ENCODE peak calls at places on chromosome 19, in four cellular contexts. F, T, E and U are unnamed samples.

GRCh38 chr19:16327911-16328823 is 3.5 kb downstream of the KLF2 start:
- DNase-seq in F (peak), T (peak), E (peak), U (peak)

GRCh38 chr19:6276447-6276846 is 3.3 kb downstream of the MLLT1 start:
- DNase-seq in F (peak), T (peak), E (peak), U (no peak)

GRCh38 chr19:30755581-30755980 is 383.4 kb downstream of the ZNF536 start:
- DNase-seq in F (no peak), T (no peak), E (no peak), U (no peak)

GRCh38 chr19:14019100-14019499 is 8.8 kb upstream of the RLN3 start:
- DNase-seq in F (no peak), T (no peak), E (peak), U (peak)

GRCh38 chr19:19385131-19385899 is 20.2 kb upstream of the GATAD2A start:
- DNase-seq in F (peak), T (peak), E (peak), U (peak)

GRCh38 chr19:17522988-17523872 is 11.8 kb downstream of the PGLS start:
- DNase-seq in F (peak), T (no peak), E (peak), U (peak)

GRCh38 chr19:14536926-14537692 is 7.7 kb downstream of the TECR start:
- DNase-seq in F (peak), T (no peak), E (peak), U (peak)

GRCh38 chr19:3108775-3109174 is 14.6 kb downstream of the GNA11 start:
- DNase-seq in F (peak), T (peak), E (peak), U (no peak)

GRCh38 chr19:467554-467953 is 6.7 kb upstream of the SHC2 start:
- DNase-seq in F (no peak), T (no peak), E (no peak), U (no peak)

GRCh38 chr19:16200038-16200775 is 2.5 kb downstream of the AP1M1 start:
- DNase-seq in F (no peak), T (peak), E (no peak), U (no peak)

GRCh38 chr19:33431986-33432385 is 58.5 kb downstream of the CEBPG start:
- DNase-seq in F (no peak), T (no peak), E (peak), U (peak)

GRCh38 chr19:37519890-37520289 is 13.2 kb downstream of the ZNF793 start:
- DNase-seq in F (no peak), T (peak), E (no peak), U (no peak)

GRCh38 chr19:2197270-2197669 is 33.5 kb downstream of the DOT1L start:
- DNase-seq in F (no peak), T (no peak), E (no peak), U (no peak)

GRCh38 chr19:39409886-39410619 is 2.4 kb upstream of the PLEKHG2 start:
- DNase-seq in F (peak), T (no peak), E (peak), U (peak)

GRCh38 chr19:19368087-19368486 is 37.4 kb upstream of the GATAD2A start:
- DNase-seq in F (no peak), T (no peak), E (no peak), U (peak)

GRCh38 chr19:31276831-31277230 is 72.4 kb downstream of the TSHZ3 start:
- DNase-seq in F (no peak), T (no peak), E (peak), U (peak)

DNA sequence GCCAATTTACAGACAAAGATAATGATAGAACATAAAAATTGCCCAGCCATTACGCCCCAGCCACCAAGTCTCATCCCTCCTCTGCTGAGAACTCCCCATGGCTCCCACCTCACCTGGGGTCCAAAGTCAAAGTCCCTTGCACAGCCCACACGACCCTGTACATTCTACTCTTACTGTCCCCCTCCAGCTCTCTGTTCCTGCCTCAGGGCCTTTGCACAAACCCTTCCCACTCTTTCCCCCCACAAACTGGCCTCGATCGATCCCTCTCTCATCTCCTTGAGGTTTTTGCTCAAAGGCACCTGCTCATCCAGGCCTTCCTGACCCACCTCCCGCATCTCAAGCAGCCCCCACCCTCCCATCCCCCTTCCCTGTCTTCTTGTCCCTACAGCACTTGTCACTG is 1.3 kb downstream of the DOCK6 start:
- DNase-seq in F (no peak), T (no peak), E (no peak), U (no peak)
- H3K4me3 ChIP-seq in F (no peak), T (no peak), E (no peak), U (no peak)

DNA sequence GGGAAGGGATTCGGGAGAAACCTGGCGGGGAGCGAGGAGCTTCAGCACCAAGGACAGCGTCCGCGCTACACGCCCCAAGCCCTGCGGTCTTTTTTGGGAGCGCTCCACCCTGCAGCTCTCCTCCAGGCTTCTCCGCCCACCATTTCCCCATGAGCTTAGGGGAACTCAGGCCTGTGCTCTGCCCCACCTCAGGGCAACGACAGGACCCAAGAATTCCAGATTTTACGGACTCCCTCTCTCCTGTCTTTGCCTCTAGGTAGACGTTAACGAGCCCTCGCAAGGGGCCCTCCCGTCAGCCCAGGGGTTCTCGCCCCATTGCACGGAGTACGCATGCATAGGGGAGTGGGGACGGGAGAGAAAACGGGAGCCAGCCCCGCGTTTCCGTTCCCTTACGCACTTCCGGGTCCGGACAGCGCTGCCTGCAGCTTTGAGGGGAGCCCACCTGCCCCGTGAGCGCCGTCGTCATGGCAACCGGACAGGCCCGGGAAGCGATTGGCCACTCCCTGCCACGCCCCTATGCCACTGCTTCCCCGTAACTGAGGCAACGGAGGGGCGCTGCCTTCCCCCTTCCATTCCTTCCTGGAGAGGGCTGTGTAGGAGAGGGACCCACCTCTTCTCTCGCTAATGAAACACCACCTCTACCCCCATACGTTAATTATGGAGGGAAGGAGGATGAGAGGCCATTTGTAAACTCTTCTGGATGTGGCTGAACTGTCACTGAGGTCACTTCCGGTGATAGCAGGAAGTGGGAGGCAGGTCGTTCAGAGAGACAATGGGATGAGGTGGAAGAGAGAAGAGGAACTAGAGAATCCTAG is 20.8 kb downstream of the NOVA2 start:
- DNase-seq in F (peak), T (peak), E (peak), U (no peak)
- H3K4me3 ChIP-seq in F (no peak), T (no peak), E (no peak), U (no peak)

GRCh38 chr19:49428547-49429451 is 3.6 kb downstream of the GFY start:
- DNase-seq in F (no peak), T (no peak), E (no peak), U (no peak)

GRCh38 chr19:49427855-49428546 is 2.8 kb downstream of the GFY start:
- DNase-seq in F (no peak), T (no peak), E (no peak), U (no peak)

GRCh38 chr19:49425178-49425577 is at the start of gene GFY:
- DNase-seq in F (no peak), T (no peak), E (no peak), U (no peak)

GRCh38 chr19:49425922-49426592 is 869 bp downstream of the GFY start:
- DNase-seq in F (no peak), T (no peak), E (no peak), U (no peak)

GRCh38 chr19:49427339-49427738 is 2.2 kb downstream of the GFY start:
- DNase-seq in F (no peak), T (no peak), E (no peak), U (no peak)
- H3K4me3 ChIP-seq in F (no peak), T (no peak), E (no peak), U (no peak)

GRCh38 chr19:11480927-11481776 is at the start of gene ELAVL3:
- DNase-seq in F (no peak), T (no peak), E (no peak), U (no peak)
- H3K4me3 ChIP-seq in F (no peak), T (no peak), E (no peak), U (peak)

GRCh38 chr19:51901860-51902259 is 3.0 kb downstream of the ZNF649 start:
- DNase-seq in F (no peak), T (no peak), E (no peak), U (no peak)
- H3K4me3 ChIP-seq in F (no peak), T (no peak), E (no peak), U (no peak)

GRCh38 chr19:7366701-7367420 is 18.1 kb downstream of the ARHGEF18 start:
- DNase-seq in F (peak), T (peak), E (peak), U (no peak)
- H3K4me3 ChIP-seq in F (no peak), T (no peak), E (no peak), U (no peak)

GRCh38 chr19:4471400-4472173 is 510 bp upstream of the HDGFL2 start:
- DNase-seq in F (peak), T (peak), E (peak), U (peak)

GRCh38 chr19:4474504-4475136 is 2.5 kb downstream of the HDGFL2 start:
- DNase-seq in F (no peak), T (peak), E (no peak), U (no peak)

GRCh38 chr19:4473708-4474503 is 1.8 kb downstream of the HDGFL2 start:
- DNase-seq in F (no peak), T (no peak), E (no peak), U (no peak)

GRCh38 chr19:4472174-4472974 is at the start of gene HDGFL2:
- DNase-seq in F (no peak), T (no peak), E (no peak), U (peak)

GRCh38 chr19:4473011-4473410 is 914 bp downstream of the HDGFL2 start:
- DNase-seq in F (no peak), T (no peak), E (no peak), U (no peak)
- H3K4me3 ChIP-seq in F (peak), T (peak), E (peak), U (peak)